ENCODE peak calls at places on chromosomes 7 and 10, in seven cellular contexts. I, D, N, C, G, U and J are unnamed samples.

GRCh38 chr7:90660100-90660499 is 64.0 kb downstream of the CDK14 start:
- DNase-seq in I (no peak), D (no peak), N (no peak), C (no peak), G (no peak), U (no peak), J (no peak)

GRCh38 chr7:41333506-41333905 is 369.4 kb downstream of the INHBA start:
- DNase-seq in I (no peak), D (peak; percentile 77), N (no peak), C (no peak), G (no peak), U (no peak), J (no peak)

GRCh38 chr10:97320480-97321031 is 1.5 kb downstream of the FRAT1 start:
- DNase-seq in I (no peak), D (no peak), N (no peak), C (no peak), G (no peak), U (no peak), J (no peak)

GRCh38 chr10:77713506-77714280 is 76.1 kb upstream of the KCNMA1 start:
- DNase-seq in I (no peak), D (peak; percentile 29), N (no peak), C (no peak), G (no peak), U (no peak), J (no peak)

GRCh38 chr7:118298771-118299170 is 74.3 kb downstream of the ANKRD7 start:
- DNase-seq in I (no peak), D (no peak), N (no peak), C (no peak), G (no peak), U (no peak), J (no peak)

GRCh38 chr10:30432631-30433285 is 1.2 kb upstream of the MAP3K8 start:
- DNase-seq in I (peak; percentile 78), D (no peak), N (no peak), C (no peak), G (no peak), U (no peak), J (no peak)

GRCh38 chr10:107409517-107409916 is 245.0 kb upstream of the SORCS1 start:
- DNase-seq in I (no peak), D (peak; percentile 5), N (peak; percentile 9), C (peak; percentile 9), G (peak; percentile 23), U (no peak), J (peak; percentile 47)

GRCh38 chr7:134212576-134213546 is 85.7 kb downstream of the LRGUK start:
- DNase-seq in I (no peak), D (peak; percentile 10), N (no peak), C (peak; percentile 9), G (no peak), U (no peak), J (no peak)

GRCh38 chr10:21173964-21174669 is 277.0 kb upstream of the NEBL start:
- DNase-seq in I (no peak), D (no peak), N (peak; percentile 45), C (peak; percentile 33), G (peak; percentile 77), U (no peak), J (peak; percentile 69)

GRCh38 chr7:50779427-50779826 is 3.3 kb downstream of the GRB10 start:
- DNase-seq in I (no peak), D (no peak), N (no peak), C (no peak), G (no peak), U (no peak), J (no peak)